ENCODE peak calls at places on chromosome 13, in seven cellular contexts. W, A, V, E, Z, Q and S are unnamed samples.

GRCh38 chr13:106029901-106030300 is 505.6 kb downstream of the EFNB2 start:
- DNase-seq in Z (no peak), E (no peak), A (no peak), V (no peak), W (no peak), Q (no peak), S (no peak)

GRCh38 chr13:95643471-95643813 is 1.1 kb downstream of the DZIP1 start:
- DNase-seq in A (no peak), Z (no peak), E (no peak), V (no peak), Q (no peak), W (peak; percentile 34), S (no peak)

GRCh38 chr13:60329221-60329983 is 67.6 kb upstream of the TDRD3 start:
- DNase-seq in W (peak; percentile 67), Q (no peak), Z (peak; percentile 42), E (peak; percentile 93), A (peak; percentile 48), V (peak; percentile 6), S (peak; percentile 30)

GRCh38 chr13:52846567-52847321 is 1.7 kb downstream of the PCDH8 start:
- DNase-seq in Q (no peak), V (no peak), W (peak; percentile 90), E (peak; percentile 74), Z (peak; percentile 63), A (peak; percentile 54), S (peak; percentile 52)

GRCh38 chr13:95296326-95296939 is 4.8 kb downstream of the ABCC4 start:
- DNase-seq in E (no peak), W (peak; percentile 74), Z (peak; percentile 73), A (peak; percentile 66), V (no peak), Q (no peak), S (peak; percentile 66)

GRCh38 chr13:37715606-37716015 is 117.0 kb upstream of the POSTN start:
- DNase-seq in Q (no peak), W (no peak), Z (no peak), A (no peak), E (peak; percentile 23), V (peak; percentile 26), S (no peak)

GRCh38 chr13:81540777-81541176 is 1199.9 kb upstream of the SPRY2 start:
- DNase-seq in E (peak; percentile 19), Z (no peak), V (no peak), W (no peak), Q (no peak), A (no peak), S (no peak)

GRCh38 chr13:80873589-80873988 is 532.7 kb upstream of the SPRY2 start:
- DNase-seq in A (no peak), Q (no peak), W (no peak), E (no peak), V (no peak), Z (no peak), S (no peak)

GRCh38 chr13:48492123-48493075 is 40.5 kb downstream of the RCBTB2 start:
- DNase-seq in E (peak; percentile 83), V (no peak), A (peak; percentile 69), W (no peak), Z (peak; percentile 56), Q (no peak), S (peak; percentile 81)

GRCh38 chr13:59842507-59842906 is 321.2 kb downstream of the DIAPH3 start:
- DNase-seq in A (no peak), Q (no peak), E (no peak), W (no peak), V (peak; percentile 27), Z (no peak), S (no peak)

DNA sequence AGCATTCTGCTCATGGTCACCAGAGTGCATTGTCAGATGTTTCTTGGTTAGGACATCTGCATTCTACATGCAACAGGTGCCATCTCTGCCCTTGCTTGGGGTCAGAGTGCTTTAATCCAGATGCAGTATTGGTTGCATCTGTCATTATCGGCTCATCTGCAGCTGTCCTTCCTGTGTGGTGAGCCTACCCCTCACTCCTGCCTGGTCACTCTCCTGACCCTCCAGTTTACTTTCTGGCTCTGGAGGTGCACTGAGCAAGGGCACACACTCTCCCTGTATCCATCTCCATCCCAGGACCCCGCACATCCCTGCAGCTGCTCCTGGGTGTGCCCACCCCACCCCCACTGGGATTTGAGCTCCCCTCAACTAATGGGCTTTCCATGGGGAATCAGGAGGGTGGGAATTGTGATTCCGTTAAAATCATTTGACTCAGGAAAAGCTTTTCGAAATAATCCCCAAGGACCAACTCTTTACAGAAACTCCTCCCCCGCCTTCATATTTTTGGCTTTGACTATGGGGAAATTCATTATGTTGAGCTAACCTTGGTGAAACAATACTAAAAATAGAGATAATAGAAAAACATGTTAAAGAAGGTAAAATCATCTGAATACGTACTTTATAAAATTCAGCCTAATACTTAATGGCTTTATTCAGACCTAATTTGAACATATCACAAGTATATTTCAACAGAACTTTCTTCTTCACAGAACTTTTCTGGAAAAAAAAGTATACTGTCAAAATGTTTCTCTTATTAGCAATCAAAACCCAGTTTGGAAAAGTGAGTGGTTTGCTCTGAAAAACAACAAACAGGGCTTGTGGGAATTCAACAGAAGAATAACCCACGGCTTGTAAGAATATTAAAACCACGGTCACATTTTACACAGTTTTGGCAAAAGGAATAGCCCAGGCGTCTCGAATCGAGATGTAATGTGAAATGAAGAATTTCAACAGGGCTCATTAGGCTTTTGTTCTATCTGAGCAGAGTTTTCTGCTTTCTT is 70.4 kb downstream of the COL4A2 start:
- DNase-seq in E (no peak), Z (no peak), W (no peak), A (no peak), V (no peak), Q (no peak), S (no peak)
- H3K4me1 ChIP-seq in E (peaks cover 57% of the 10 kb centered on the region), Z (no peaks in the 10 kb centered on the region), W (peaks cover 2% of the 10 kb centered on the region), A (peaks cover 24% of the 10 kb centered on the region), V (peaks cover 16% of the 10 kb centered on the region), Q (peaks cover 92% of the 10 kb centered on the region), S (no peaks in the 10 kb centered on the region)

GRCh38 chr13:98322091-98322718 is 145.1 kb upstream of the RNF113B start:
- DNase-seq in Q (no peak), V (no peak), E (no peak), A (no peak), Z (no peak), W (no peak), S (no peak)

GRCh38 chr13:98326274-98326673 is 149.2 kb upstream of the RNF113B start:
- DNase-seq in A (no peak), Q (no peak), E (no peak), Z (no peak), V (no peak), W (no peak), S (no peak)

GRCh38 chr13:98321356-98321755 is 144.3 kb upstream of the RNF113B start:
- DNase-seq in Q (no peak), Z (no peak), E (no peak), V (no peak), W (no peak), A (no peak), S (no peak)

GRCh38 chr13:98325724-98326123 is 148.7 kb upstream of the RNF113B start:
- DNase-seq in E (no peak), A (no peak), V (no peak), Z (no peak), Q (no peak), W (peak; percentile 12), S (no peak)

GRCh38 chr13:98324105-98324504 is 147.0 kb upstream of the RNF113B start:
- DNase-seq in Q (no peak), Z (no peak), W (no peak), A (no peak), E (no peak), V (no peak), S (no peak)
- H3K4me1 ChIP-seq in Q (no peaks in the 10 kb centered on the region), Z (no peaks in the 10 kb centered on the region), W (peaks cover 17% of the 10 kb centered on the region), A (peaks cover 14% of the 10 kb centered on the region), E (peaks cover 29% of the 10 kb centered on the region), V (no peaks in the 10 kb centered on the region), S (peaks cover 4% of the 10 kb centered on the region)

GRCh38 chr13:111459803-111460547 is 139.5 kb downstream of the TEX29 start:
- DNase-seq in A (no peak), Q (no peak), W (no peak), V (no peak), E (no peak), Z (no peak), S (no peak)

GRCh38 chr13:111458001-111458531 is 137.6 kb downstream of the TEX29 start:
- DNase-seq in Q (no peak), W (no peak), V (no peak), E (no peak), Z (no peak), A (no peak), S (no peak)

GRCh38 chr13:111456452-111457230 is 136.2 kb downstream of the TEX29 start:
- DNase-seq in Z (no peak), V (no peak), W (no peak), Q (no peak), A (no peak), E (no peak), S (no peak)

GRCh38 chr13:111460548-111461444 is 140.4 kb downstream of the TEX29 start:
- DNase-seq in W (peak; percentile 71), Z (no peak), V (no peak), Q (no peak), A (peak; percentile 20), E (peak; percentile 41), S (peak; percentile 66)

DNA sequence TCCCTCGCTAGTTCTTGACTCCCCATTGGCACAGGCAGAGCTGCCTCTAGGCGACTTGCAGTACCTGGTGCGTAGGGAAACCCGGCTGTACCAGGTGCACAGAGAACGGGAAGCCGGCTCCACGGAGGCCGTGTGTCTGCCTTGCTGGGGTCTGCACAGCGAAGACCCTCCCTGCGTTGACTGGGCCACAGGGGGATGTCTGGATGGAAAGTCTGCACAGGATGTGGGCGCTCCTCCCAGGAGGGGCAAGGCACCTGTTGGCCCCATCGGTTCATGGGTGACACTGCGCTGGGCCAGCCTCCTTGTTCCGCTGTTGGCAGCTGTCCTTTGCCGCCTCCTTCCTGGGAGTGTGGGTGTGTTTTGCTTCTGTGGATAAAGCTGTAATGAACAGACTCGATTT is 138.3 kb downstream of the TEX29 start:
- DNase-seq in W (no peak), A (no peak), V (no peak), Z (no peak), E (no peak), Q (no peak), S (no peak)
- H3K4me1 ChIP-seq in W (no peaks in the 10 kb centered on the region), A (no peaks in the 10 kb centered on the region), V (no peaks in the 10 kb centered on the region), Z (no peaks in the 10 kb centered on the region), E (no peaks in the 10 kb centered on the region), Q (no peaks in the 10 kb centered on the region), S (no peaks in the 10 kb centered on the region)

GRCh38 chr13:30736921-30737320 is 1.6 kb downstream of the ALOX5AP start:
- DNase-seq in E (no peak), Q (no peak), W (no peak), V (no peak), Z (no peak), A (no peak), S (no peak)
- H3K4me1 ChIP-seq in E (peaks cover 18% of the 10 kb centered on the region), Q (peaks cover 18% of the 10 kb centered on the region), W (no peaks in the 10 kb centered on the region), V (peaks cover 22% of the 10 kb centered on the region), Z (no peaks in the 10 kb centered on the region), A (peaks cover 22% of the 10 kb centered on the region), S (no peaks in the 10 kb centered on the region)

GRCh38 chr13:40578055-40578454 is 88.4 kb downstream of the FOXO1 start:
- DNase-seq in W (no peak), Z (no peak), Q (no peak), V (no peak), A (no peak), E (no peak), S (no peak)
- H3K4me1 ChIP-seq in W (peaks cover 11% of the 10 kb centered on the region), Z (no peaks in the 10 kb centered on the region), Q (peaks cover 52% of the 10 kb centered on the region), V (peaks cover 3% of the 10 kb centered on the region), A (peaks cover 52% of the 10 kb centered on the region), E (no peaks in the 10 kb centered on the region), S (peaks cover 49% of the 10 kb centered on the region)

GRCh38 chr13:32645854-32646253 is 59.6 kb downstream of the PDS5B start:
- DNase-seq in E (no peak), Z (no peak), Q (no peak), V (no peak), A (no peak), W (no peak), S (no peak)
- H3K4me1 ChIP-seq in E (peaks cover 35% of the 10 kb centered on the region), Z (no peaks in the 10 kb centered on the region), Q (peaks cover 20% of the 10 kb centered on the region), V (no peaks in the 10 kb centered on the region), A (peaks cover 60% of the 10 kb centered on the region), W (peaks cover 3% of the 10 kb centered on the region), S (peaks cover 9% of the 10 kb centered on the region)